ENCODE peak calls at places on chromosomes 1 and 21, in six cellular contexts. F is PC-3, S is type B pancreatic cell, J is psoas muscle, B is OCI-LY7, T is H9. Y is an unnamed sample.

GRCh38 chr1:171160181-171160580 is 24.9 kb upstream of the FMO2 start:
- DNase-seq in F (no peak), S (no peak), J (no peak), B (no peak), T (no peak), Y (no peak)

GRCh38 chr21:26067836-26068401 is 102.7 kb downstream of the APP start:
- DNase-seq in F (no peak), S (no peak), J (no peak), B (no peak), T (no peak), Y (no peak)

GRCh38 chr1:218772575-218772974 is 401.1 kb upstream of the LYPLAL1 start:
- DNase-seq in F (peak; percentile 68), S (no peak), J (no peak), B (no peak), T (no peak), Y (no peak)

GRCh38 chr1:174743654-174744561 is 255.8 kb upstream of the CACYBP start:
- DNase-seq in F (peak; percentile 42), S (no peak), J (no peak), B (peak; percentile 73), T (no peak), Y (no peak)

GRCh38 chr1:197664391-197664790 is 110.9 kb downstream of the DENND1B start:
- DNase-seq in F (no peak), S (no peak), J (no peak), B (no peak), T (no peak), Y (no peak)

GRCh38 chr1:199447906-199448305 is 579.6 kb upstream of the NR5A2 start:
- DNase-seq in F (no peak), S (no peak), J (no peak), B (no peak), T (no peak), Y (no peak)

GRCh38 chr1:232292818-232293217 is 337.1 kb downstream of the SIPA1L2 start:
- DNase-seq in F (no peak), S (no peak), J (no peak), B (no peak), T (no peak), Y (no peak)

GRCh38 chr1:191405417-191405816 is 752.8 kb upstream of the RGS18 start:
- DNase-seq in F (no peak), S (no peak), J (no peak), B (no peak), T (no peak), Y (no peak)

GRCh38 chr1:172086137-172086536 is 244.8 kb downstream of the DNM3 start:
- DNase-seq in F (no peak), S (no peak), J (no peak), B (no peak), T (no peak), Y (no peak)

GRCh38 chr1:31575373-31576140 is 758 bp upstream of the TINAGL1 start:
- DNase-seq in F (peak; percentile 96), S (peak; percentile 67), J (no peak), B (no peak), T (no peak), Y (peak; percentile 80)

GRCh38 chr1:29563571-29563970 is 327.2 kb downstream of the PTPRU start:
- DNase-seq in F (no peak), S (no peak), J (no peak), B (no peak), T (no peak), Y (no peak)

GRCh38 chr1:79198841-79199240 is 192.3 kb upstream of the ADGRL4 start:
- DNase-seq in F (peak; percentile 54), S (no peak), J (no peak), B (no peak), T (no peak), Y (no peak)

GRCh38 chr1:185957441-185958363 is 223.5 kb downstream of the HMCN1 start:
- DNase-seq in F (peak; percentile 9), S (no peak), J (no peak), B (no peak), T (no peak), Y (no peak)

GRCh38 chr21:36126621-36127110 is 8.2 kb upstream of the CBR3 start:
- DNase-seq in F (no peak), S (no peak), J (no peak), B (no peak), T (peak; percentile 11), Y (no peak)
- TF ChIP-seq CTCF in F (no peak), S (no peak), J (no peak), B (no peak), T (no peak), Y (no peak)

DNA sequence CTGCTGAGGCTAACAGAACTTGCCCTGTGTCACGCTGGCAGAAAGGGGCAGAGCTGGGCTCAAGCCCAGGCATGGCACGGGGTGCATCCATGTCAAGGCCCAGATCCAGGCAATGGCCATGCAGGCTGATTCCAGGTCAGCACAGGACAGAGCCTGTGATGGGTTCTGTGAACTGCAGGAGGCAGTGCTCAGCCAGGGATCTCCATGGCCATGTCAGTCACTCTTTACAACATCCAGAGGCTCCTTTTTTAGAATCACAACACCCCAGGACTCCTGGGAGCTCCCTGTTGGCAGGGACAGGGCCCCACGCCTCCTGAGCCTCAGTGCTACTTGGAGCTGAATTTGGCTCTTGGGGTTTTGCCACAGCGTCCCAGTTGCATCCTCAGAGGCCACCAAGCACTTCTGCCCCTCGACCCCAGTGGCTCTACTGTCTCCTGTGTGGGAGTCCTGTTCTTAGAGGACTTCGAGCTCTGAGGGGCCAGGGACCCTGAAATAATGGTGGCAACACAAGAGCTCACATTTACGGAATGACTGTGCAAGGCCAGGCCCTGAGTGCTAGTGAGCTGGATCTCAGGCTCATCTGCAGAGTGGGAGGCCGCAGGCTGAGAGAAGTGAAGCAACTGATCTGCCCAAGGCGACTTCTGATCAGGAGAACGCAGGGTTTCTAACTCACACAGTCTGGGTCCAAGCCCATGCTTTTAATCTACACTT is 211.5 kb downstream of the TRABD2B start:
- DNase-seq in F (peak; percentile 22), S (no peak), J (peak; percentile 71), B (no peak), T (peak; percentile 78), Y (no peak)
- TF ChIP-seq CTCF in F (peak; percentile 48), S (peak; percentile 40), J (peak; percentile 34), B (no peak), T (peak; percentile 73), Y (peak; percentile 27)

GRCh38 chr1:38129473-38129872 is 82.9 kb upstream of the POU3F1 start:
- DNase-seq in F (no peak), S (no peak), J (no peak), B (no peak), T (peak; percentile 63), Y (no peak)
- TF ChIP-seq CTCF in F (peak; percentile 38), S (no peak), J (no peak), B (peak; percentile 45), T (peak; percentile 58), Y (no peak)

GRCh38 chr1:64745181-64745985 is 508 bp downstream of the RAVER2 start:
- DNase-seq in F (peak; percentile 37), S (peak; percentile 71), J (peak; percentile 57), B (no peak), T (peak; percentile 43), Y (peak; percentile 85)

GRCh38 chr1:64748222-64748621 is 3.3 kb downstream of the RAVER2 start:
- DNase-seq in F (no peak), S (no peak), J (no peak), B (no peak), T (no peak), Y (no peak)

GRCh38 chr1:64745986-64746940 is 1.4 kb downstream of the RAVER2 start:
- DNase-seq in F (no peak), S (no peak), J (no peak), B (no peak), T (no peak), Y (no peak)

GRCh38 chr1:64743954-64744491 is 852 bp upstream of the RAVER2 start:
- DNase-seq in F (peak; percentile 52), S (no peak), J (no peak), B (no peak), T (no peak), Y (no peak)

GRCh38 chr1:64744492-64745180 is at the start of gene RAVER2:
- DNase-seq in F (peak; percentile 78), S (peak; percentile 88), J (peak; percentile 82), B (no peak), T (peak; percentile 78), Y (peak; percentile 93)
- TF ChIP-seq CTCF in F (peak; percentile 77), S (peak; percentile 62), J (peak; percentile 32), B (peak; percentile 11), T (peak; percentile 68), Y (peak; percentile 66)

DNA sequence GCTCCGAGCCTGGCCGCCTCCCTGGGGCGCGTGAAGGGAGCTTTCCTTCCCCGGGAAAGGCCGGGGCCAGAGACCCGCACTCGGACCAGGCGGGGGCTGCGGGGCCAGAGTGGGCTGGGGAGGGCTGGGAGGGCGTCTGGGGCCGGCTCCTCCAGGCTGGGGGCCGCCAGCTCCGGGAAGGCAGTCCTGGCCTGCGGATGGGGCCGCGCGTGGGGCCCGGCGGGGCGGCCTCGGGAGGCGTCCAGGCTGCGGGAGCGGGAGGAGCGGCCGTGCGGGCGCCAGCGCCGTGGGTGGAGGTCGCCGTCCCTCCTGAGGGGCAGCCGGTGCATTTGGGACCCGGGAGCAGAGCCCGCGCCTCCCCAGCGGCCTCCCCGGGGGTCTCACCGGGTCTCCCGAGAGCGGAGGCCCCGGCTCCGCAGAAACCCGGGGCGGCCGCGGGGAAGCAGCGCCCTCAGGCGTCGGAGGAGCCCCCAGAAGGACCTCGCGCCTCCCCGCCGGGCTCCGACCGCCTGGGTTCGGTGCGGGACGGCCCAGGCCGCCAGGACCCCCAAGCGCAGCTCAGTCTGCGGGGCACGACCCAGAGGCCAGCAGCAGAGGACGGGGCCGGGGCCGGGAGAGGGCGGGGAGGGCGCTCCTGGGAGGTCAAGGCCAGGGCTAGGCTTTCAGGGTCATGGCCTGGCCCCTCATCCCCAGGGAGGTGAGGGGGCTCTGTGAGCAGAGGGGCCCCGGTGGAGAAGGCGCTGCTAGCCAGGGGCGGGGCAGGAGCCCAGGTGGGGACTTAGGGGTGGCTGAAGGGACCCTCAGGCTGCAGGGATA is 7.3 kb upstream of the SLX9 start:
- DNase-seq in F (peak; percentile 56), S (no peak), J (peak; percentile 70), B (peak; percentile 42), T (no peak), Y (no peak)
- TF ChIP-seq CTCF in F (peak; percentile 57), S (peak; percentile 54), J (peak; percentile 49), B (peak; percentile 57), T (peak; percentile 46), Y (peak; percentile 54)

DNA sequence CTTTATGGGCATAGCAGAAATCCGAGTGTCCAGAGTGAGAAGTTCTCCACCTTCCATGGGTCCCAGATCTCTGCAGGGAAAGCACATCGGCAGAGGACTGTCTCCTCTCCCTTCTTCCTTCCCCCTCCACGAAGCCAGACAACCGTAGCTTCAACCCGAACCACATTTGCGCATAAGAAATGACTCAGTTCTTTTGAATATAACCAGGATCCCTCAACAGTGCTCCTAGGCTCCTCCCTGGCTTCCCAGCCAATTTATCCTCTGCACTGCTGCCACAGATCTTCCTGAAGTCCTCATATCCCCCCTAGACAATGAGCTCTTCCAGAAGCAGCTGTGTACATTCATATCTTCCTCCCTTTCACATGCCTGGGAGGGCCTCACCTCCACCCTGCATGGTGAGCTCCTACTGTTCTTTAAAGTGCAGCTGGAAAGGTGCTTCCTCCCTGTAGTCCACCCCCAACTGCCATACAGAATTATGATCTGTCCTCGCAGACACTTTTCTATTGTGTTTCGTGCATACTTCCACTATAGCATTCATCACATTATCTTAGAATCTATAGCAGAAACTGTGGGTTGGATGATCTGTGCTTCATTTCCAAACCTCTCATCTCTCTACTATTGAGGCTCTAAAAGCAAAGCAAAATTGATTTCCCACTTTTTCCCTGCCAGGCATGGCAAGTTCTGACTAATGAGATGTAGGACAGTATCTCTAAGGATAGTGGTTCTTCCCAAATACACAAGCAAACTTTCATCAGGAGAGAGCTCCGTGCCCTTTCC is 179.3 kb upstream of the HMGB4 start:
- DNase-seq in F (no peak), S (no peak), J (no peak), B (no peak), T (no peak), Y (no peak)
- TF ChIP-seq CTCF in F (no peak), S (no peak), J (no peak), B (no peak), T (no peak), Y (no peak)